ENCODE peak calls at places on chromosomes 13 and 19, in seven cellular contexts. A, I, W, E, V, T and P are unnamed samples.
A peak's percentile ranks its signal among the peaks of the same experiment; 100 is the strongest.

GRCh38 chr19:16587031-16588023 is 15.1 kb upstream of the SLC35E1 start:
- DNase-seq in T (no peak), A (no peak), I (peak; percentile 66), W (no peak), V (peak; percentile 69), E (peak; percentile 84), P (peak; percentile 15)

GRCh38 chr13:58302349-58302748 is 670.8 kb downstream of the PCDH17 start:
- DNase-seq in V (no peak), I (no peak), T (no peak), W (no peak), E (no peak), A (no peak), P (no peak)

GRCh38 chr19:39110263-39110967 is 15.2 kb upstream of the PAK4 start:
- DNase-seq in E (peak; percentile 92), W (no peak), I (peak; percentile 73), T (peak; percentile 71), V (no peak), A (peak; percentile 56), P (peak; percentile 54)

GRCh38 chr19:41546386-41546789 is 29.6 kb upstream of the CEACAM21 start:
- DNase-seq in V (no peak), I (peak; percentile 58), E (peak; percentile 76), W (no peak), T (no peak), A (no peak), P (no peak)

GRCh38 chr13:39786091-39786490 is 130.6 kb downstream of the COG6 start:
- DNase-seq in A (no peak), T (no peak), V (no peak), E (no peak), I (no peak), W (no peak), P (no peak)

GRCh38 chr13:71360041-71360440 is 507.0 kb downstream of the DACH1 start:
- DNase-seq in I (no peak), E (no peak), V (peak; percentile 53), T (no peak), A (no peak), W (no peak), P (no peak)

GRCh38 chr13:72763411-72763810 is 18.3 kb downstream of the DIS3 start:
- DNase-seq in W (no peak), E (no peak), A (no peak), I (no peak), T (no peak), V (peak; percentile 43), P (no peak)

GRCh38 chr19:17843428-17843827 is 4.4 kb downstream of the JAK3 start:
- DNase-seq in I (no peak), E (no peak), A (no peak), T (no peak), W (no peak), V (no peak), P (no peak)

GRCh38 chr13:110536006-110536693 is 25.4 kb downstream of the RAB20 start:
- DNase-seq in W (no peak), E (no peak), T (no peak), I (no peak), A (no peak), V (no peak), P (no peak)

GRCh38 chr13:97743946-97744345 is 209.5 kb upstream of the IPO5 start:
- DNase-seq in A (no peak), E (no peak), T (no peak), I (no peak), V (peak; percentile 42), W (no peak), P (no peak)

GRCh38 chr19:10503002-10503789 is at the start of gene KEAP1:
- DNase-seq in E (peak; percentile 82), T (peak; percentile 28), I (peak; percentile 67), W (peak; percentile 52), V (peak; percentile 30), A (no peak), P (peak; percentile 26)

GRCh38 chr19:49491804-49492572 is 4.2 kb upstream of the RPS11 start:
- DNase-seq in W (no peak), I (no peak), E (no peak), T (no peak), V (no peak), A (no peak), P (no peak)

GRCh38 chr13:111216166-111216960 is 101.3 kb downstream of the ARHGEF7 start:
- DNase-seq in T (no peak), V (no peak), E (peak; percentile 73), I (peak; percentile 38), A (no peak), W (peak; percentile 91), P (peak; percentile 12)

GRCh38 chr13:48176781-48177180 is 56.2 kb upstream of the ITM2B start:
- DNase-seq in E (no peak), V (no peak), T (no peak), W (no peak), A (no peak), I (no peak), P (no peak)

GRCh38 chr13:25652764-25653163 is 281.0 kb downstream of the ATP8A2 start:
- DNase-seq in W (no peak), T (no peak), I (no peak), E (no peak), A (no peak), V (no peak), P (peak; percentile 10)

GRCh38 chr13:37194428-37194861 is 89.0 kb upstream of the CSNK1A1L start:
- DNase-seq in V (peak; percentile 65), A (no peak), E (no peak), W (no peak), T (no peak), I (no peak), P (peak; percentile 78)

GRCh38 chr19:18743281-18743825 is 47.8 kb downstream of the COMP start:
- DNase-seq in I (peak; percentile 70), T (no peak), E (no peak), A (no peak), W (no peak), V (peak; percentile 88), P (no peak)

GRCh38 chr19:55461974-55462628 is 659 bp upstream of the ISOC2 start:
- DNase-seq in V (peak; percentile 39), A (no peak), I (no peak), E (no peak), T (no peak), W (no peak), P (peak; percentile 44)

GRCh38 chr13:46567671-46568070 is 14.7 kb downstream of the LRCH1 start:
- DNase-seq in E (no peak), V (no peak), I (no peak), A (no peak), W (no peak), T (no peak), P (no peak)

GRCh38 chr19:36244066-36244465 is 29.2 kb downstream of the ZNF146 start:
- DNase-seq in E (no peak), A (no peak), T (no peak), W (no peak), I (no peak), V (no peak), P (no peak)

GRCh38 chr13:109152311-109152820 is 523.0 kb downstream of the MYO16 start:
- DNase-seq in T (no peak), V (no peak), W (peak; percentile 50), I (no peak), A (no peak), E (no peak), P (no peak)

GRCh38 chr19:58304255-58304654 is 922 bp upstream of the ERVK3-1 start:
- DNase-seq in I (no peak), A (no peak), W (no peak), E (no peak), V (no peak), T (no peak), P (no peak)

GRCh38 chr13:51843529-51843928 is 1.4 kb downstream of the TMEM272 start:
- DNase-seq in E (no peak), A (no peak), T (no peak), V (no peak), W (no peak), I (no peak), P (no peak)

GRCh38 chr13:95027638-95028037 is 273.6 kb downstream of the ABCC4 start:
- DNase-seq in T (no peak), A (no peak), E (no peak), W (no peak), V (no peak), I (no peak), P (no peak)

GRCh38 chr13:20492641-20493040 is 33.0 kb downstream of the CRYL1 start:
- DNase-seq in I (peak; percentile 30), E (peak; percentile 82), T (peak; percentile 56), A (no peak), W (no peak), V (peak; percentile 50), P (peak; percentile 36)

GRCh38 chr13:76735641-76736040 is 150.6 kb downstream of the KCTD12 start:
- DNase-seq in E (no peak), T (no peak), A (no peak), V (no peak), I (no peak), W (no peak), P (no peak)

GRCh38 chr13:112784811-112785418 is 95.1 kb downstream of the ATP11A start:
- DNase-seq in I (no peak), E (peak; percentile 30), T (no peak), A (no peak), V (no peak), W (peak; percentile 22), P (no peak)

GRCh38 chr13:112592647-112593046 is 4.7 kb upstream of the TUBGCP3 start:
- DNase-seq in I (peak; percentile 37), A (no peak), E (no peak), V (no peak), W (no peak), T (no peak), P (peak; percentile 8)

GRCh38 chr13:31223215-31223614 is 23.4 kb downstream of the B3GLCT start:
- DNase-seq in A (no peak), E (no peak), T (no peak), V (no peak), I (no peak), W (no peak), P (no peak)